ENCODE peak calls at places on chromosomes 6 and 20, in six cellular contexts. I is neuronal stem cell, Y is IMR-90, E is mesenchymal stem cell, B is H1, K is trophoblast cell. L is an unnamed sample.
A peak's percentile ranks its signal among the peaks of the same experiment; 100 is the strongest.

GRCh38 chr20:57856658-57857057 is 146.8 kb upstream of the PMEPA1 start:
- DNase-seq in Y (no peak), E (no peak), I (no peak), B (no peak), K (no peak), L (peak; percentile 5)

GRCh38 chr6:387293-387694 is 4.3 kb upstream of the IRF4 start:
- DNase-seq in Y (peak; percentile 54), K (no peak), I (no peak), E (no peak), B (no peak), L (no peak)

GRCh38 chr6:155628315-155628714 is 172.7 kb upstream of the NOX3 start:
- DNase-seq in K (no peak), Y (no peak), E (no peak), B (no peak), I (no peak), L (no peak)

GRCh38 chr6:154453329-154453728 is 57.2 kb downstream of the CNKSR3 start:
- DNase-seq in B (no peak), I (no peak), Y (no peak), E (no peak), K (no peak), L (no peak)

GRCh38 chr6:90214461-90214860 is 82.2 kb downstream of the BACH2 start:
- DNase-seq in Y (no peak), I (no peak), B (no peak), E (no peak), K (no peak), L (no peak)

GRCh38 chr6:26646074-26646473 is 13.5 kb downstream of the ZNF322 start:
- DNase-seq in E (no peak), Y (no peak), B (no peak), I (no peak), K (no peak), L (no peak)

GRCh38 chr20:23753194-23753548 is 2.4 kb upstream of the CST1 start:
- DNase-seq in B (no peak), K (no peak), E (no peak), Y (no peak), I (no peak), L (no peak)

GRCh38 chr6:27477318-27478013 is 4.6 kb upstream of the ZNF184 start:
- DNase-seq in I (no peak), Y (no peak), K (no peak), B (no peak), E (no peak), L (no peak)

GRCh38 chr6:108841377-108841855 is 6.8 kb upstream of the ARMC2 start:
- DNase-seq in E (no peak), Y (no peak), I (no peak), K (peak; percentile 9), B (no peak), L (no peak)

GRCh38 chr6:854405-855073 is 161.6 kb upstream of the EXOC2 start:
- DNase-seq in E (no peak), B (no peak), I (no peak), Y (peak; percentile 37), K (no peak), L (no peak)

GRCh38 chr6:33417127-33417902 is 592 bp downstream of the CUTA start:
- DNase-seq in Y (peak; percentile 94), B (no peak), K (no peak), E (peak; percentile 88), I (no peak), L (peak; percentile 37)

GRCh38 chr6:94376876-94377275 is 957.5 kb upstream of the EPHA7 start:
- DNase-seq in E (peak; percentile 14), B (no peak), I (no peak), Y (no peak), K (no peak), L (no peak)

GRCh38 chr6:33763483-33763882 is 16.8 kb upstream of the IP6K3 start:
- DNase-seq in B (no peak), E (no peak), K (no peak), Y (no peak), I (no peak), L (no peak)

GRCh38 chr6:129709451-129709908 is 497 bp downstream of the ARHGAP18 start:
- DNase-seq in I (no peak), K (no peak), B (no peak), E (peak; percentile 60), Y (peak; percentile 58), L (no peak)

GRCh38 chr6:129707028-129707427 is 2.9 kb downstream of the ARHGAP18 start:
- DNase-seq in B (no peak), E (no peak), K (no peak), I (no peak), Y (no peak), L (no peak)

GRCh38 chr6:129709909-129710721 is at the start of gene ARHGAP18:
- DNase-seq in K (peak; percentile 95), E (peak; percentile 96), Y (peak; percentile 89), I (peak; percentile 86), B (peak; percentile 70), L (peak; percentile 91)

GRCh38 chr6:129707882-129708495 is 2.0 kb downstream of the ARHGAP18 start:
- DNase-seq in I (no peak), E (no peak), Y (no peak), K (no peak), B (no peak), L (no peak)

DNA sequence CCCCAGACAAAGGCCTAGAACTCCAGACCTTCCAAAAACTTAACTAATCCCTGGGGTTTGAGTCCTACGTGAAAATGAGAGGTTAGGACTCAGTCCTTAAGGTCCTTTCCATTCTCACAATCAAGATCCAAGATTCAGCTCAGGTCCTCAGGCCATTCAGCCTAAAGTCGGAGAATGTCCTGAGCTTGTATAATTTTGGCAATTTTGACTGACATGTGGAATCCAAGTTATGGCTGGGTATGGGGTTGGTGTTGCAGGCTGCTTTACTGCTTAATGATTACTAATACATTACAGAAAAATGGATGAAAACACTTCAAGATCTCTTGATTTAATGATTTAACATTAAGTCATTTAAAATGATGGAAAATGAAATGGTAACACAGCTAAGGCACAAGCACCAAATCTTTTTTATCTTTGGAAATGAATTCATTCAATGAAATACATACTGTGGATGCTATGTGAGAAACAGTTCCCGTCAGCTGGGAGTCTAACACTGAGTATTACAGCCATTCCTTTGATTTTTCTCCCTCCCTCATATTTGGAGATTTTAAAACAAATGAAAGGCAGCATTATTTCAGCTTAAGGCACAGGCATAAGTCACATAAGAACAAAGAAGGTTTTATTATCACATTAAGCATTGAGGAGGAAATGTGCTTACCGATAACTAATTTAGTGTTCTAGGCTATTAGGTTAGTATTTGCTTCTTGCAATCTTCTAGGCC is 1.3 kb downstream of the ARHGAP18 start:
- DNase-seq in K (no peak), Y (no peak), B (no peak), I (no peak), E (no peak), L (no peak)
- H3K14ac ChIP-seq in K (no peak overlapping the region), Y (peak overlapping the region; percentile 57), B (no peak overlapping the region), I (no peak overlapping the region), E (no peak overlapping the region), L (no peak overlapping the region)

GRCh38 chr6:38882157-38882556 is 166.4 kb upstream of the GLP1R start:
- DNase-seq in E (no peak), K (no peak), B (no peak), Y (no peak), I (no peak), L (no peak)

GRCh38 chr6:38871745-38872568 is 156.8 kb downstream of the DNAH8 start:
- DNase-seq in I (peak; percentile 63), E (peak; percentile 49), K (peak; percentile 31), B (peak; percentile 39), Y (peak; percentile 36), L (peak; percentile 69)

GRCh38 chr6:38876470-38876869 is 161.4 kb downstream of the DNAH8 start:
- DNase-seq in K (no peak), Y (no peak), I (no peak), B (no peak), E (no peak), L (no peak)
- H4K8ac ChIP-seq in K (no peak overlapping the region), Y (no peak overlapping the region), I (no peak overlapping the region), B (no peak overlapping the region), E (no peak overlapping the region), L (no peak overlapping the region)

GRCh38 chr6:14520536-14520935 is 403.0 kb downstream of the CD83 start:
- DNase-seq in E (no peak), I (no peak), K (no peak), B (no peak), Y (no peak), L (no peak)

GRCh38 chr6:14516947-14517346 is 399.4 kb downstream of the CD83 start:
- DNase-seq in E (no peak), Y (no peak), K (peak; percentile 39), I (no peak), B (no peak), L (no peak)

GRCh38 chr6:14517536-14518105 is 400.0 kb downstream of the CD83 start:
- DNase-seq in I (no peak), K (no peak), Y (no peak), B (no peak), E (no peak), L (no peak)

GRCh38 chr6:14520029-14520428 is 402.5 kb downstream of the CD83 start:
- DNase-seq in B (no peak), Y (peak; percentile 38), I (no peak), K (peak; percentile 94), E (no peak), L (no peak)

DNA sequence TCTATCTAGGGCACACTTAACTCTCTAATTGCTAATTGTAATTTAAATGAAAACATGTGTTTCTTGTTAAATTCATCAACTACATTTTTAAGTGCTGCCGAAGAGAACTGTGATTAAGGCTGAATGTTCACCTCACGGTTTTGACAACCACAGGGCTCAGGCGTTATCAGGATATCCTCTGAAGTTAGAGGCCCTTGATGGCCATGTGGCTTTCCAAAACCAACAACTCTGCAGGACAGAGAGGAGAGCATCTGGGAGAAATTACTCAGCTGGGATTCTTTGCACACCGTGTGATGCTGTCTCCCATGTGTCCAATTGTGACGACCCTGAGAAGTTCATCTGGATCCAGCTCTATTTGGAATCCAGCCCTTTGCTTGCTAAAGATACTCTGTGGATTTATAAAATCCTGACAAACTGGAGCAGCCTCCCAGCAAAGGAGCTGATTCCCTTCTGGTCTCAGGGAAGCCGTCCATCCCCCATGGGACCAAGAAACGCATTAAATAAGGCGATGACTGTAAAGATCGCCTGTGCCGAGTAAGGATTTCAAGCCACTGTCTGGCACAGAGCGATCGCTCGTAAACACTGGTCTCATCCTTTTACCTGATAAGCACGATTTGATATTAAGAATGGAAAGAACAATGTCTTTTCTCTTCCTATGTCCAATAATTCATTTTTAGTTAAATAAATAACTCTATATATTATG is 401.1 kb downstream of the CD83 start:
- DNase-seq in I (no peak), B (no peak), Y (peak; percentile 12), K (no peak), E (no peak), L (no peak)
- H3K14ac ChIP-seq in I (no peak overlapping the region), B (no peak overlapping the region), Y (no peak overlapping the region), K (no peak overlapping the region), E (no peak overlapping the region), L (no peak overlapping the region)

DNA sequence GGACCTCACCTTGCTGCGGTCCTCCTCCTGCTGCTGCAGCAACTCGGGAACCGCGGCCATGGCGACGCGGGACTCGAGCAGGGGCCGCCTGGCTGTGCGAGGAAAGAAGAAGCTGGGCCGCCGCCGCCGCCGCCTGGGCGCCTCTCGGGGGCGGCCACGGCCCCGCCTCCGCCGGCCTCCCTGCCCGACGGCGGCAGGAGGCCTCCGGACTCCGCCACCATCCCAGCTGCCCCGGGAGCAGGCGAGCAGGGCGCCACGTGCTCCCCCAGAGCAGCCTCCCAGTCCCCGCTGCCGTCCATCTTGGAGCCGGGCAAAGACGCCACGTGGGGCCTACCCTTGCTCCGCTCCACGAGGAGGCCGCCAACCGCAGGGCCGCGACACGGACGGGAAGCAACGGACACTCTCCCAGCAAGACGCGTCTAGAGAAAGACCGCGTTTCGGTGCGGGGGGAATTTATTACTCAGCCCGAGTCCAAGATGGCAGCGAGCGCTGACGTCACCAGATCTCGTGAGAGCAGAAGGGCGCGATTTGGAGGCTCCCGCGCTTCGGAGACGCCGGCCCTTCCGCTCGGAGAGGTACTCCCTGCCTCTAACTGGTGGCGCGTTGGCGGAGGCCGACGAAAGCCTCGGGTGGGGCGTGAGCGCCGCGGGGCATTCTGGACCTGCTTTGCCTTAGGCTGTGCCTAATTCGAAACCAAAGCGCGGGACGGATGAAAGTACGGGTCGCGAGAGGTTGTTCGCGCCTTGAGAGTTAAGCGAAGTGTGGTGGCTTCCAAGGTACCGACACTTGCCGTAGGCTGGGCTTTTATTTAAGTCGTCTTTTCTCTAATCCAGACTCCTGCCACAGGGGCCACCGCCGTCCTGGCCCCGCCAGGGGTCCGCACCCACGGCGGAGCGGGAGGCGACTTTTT is at the start of the genes MGME1 and SNX5:
- DNase-seq in I (peak; percentile 100), E (peak; percentile 100), K (peak; percentile 99), Y (peak; percentile 99), B (peak; percentile 98), L (peak; percentile 99)
- H4K8ac ChIP-seq in I (peak within 1 kb of the TSS; percentile 74), E (peak within 1 kb of the TSS; percentile 100), K (peak within 1 kb of the TSS; percentile 95), Y (peak within 1 kb of the TSS; percentile 99), B (peak within 1 kb of the TSS; percentile 100), L (no peak within 1 kb of the TSS)